ENCODE peak calls at places on chromosomes 11 and 22, in ten cellular contexts. One of them, this sample, is unnamed.

GRCh38 chr11:76562541-76562940 is 108.0 kb downstream of the LRRC32 start:
- DNase-seq in stimulated activated naive CD8-positive, alpha-beta T cell treated with anti-CD3 and anti-CD28 coated beads, Interleukin-15, amount 100 ng/mL, for 72 hours: no peak
- DNase-seq in type B pancreatic cell: no peak
- DNase-seq in sigmoid colon: no peak
- DNase-seq in midbrain: no peak
- DNase-seq in activated T-cell treated with anti-CD3 and anti-CD28 coated beads for 1 hour: no peak
- DNase-seq in iris pigment epithelial cell: no peak
- DNase-seq in nephron progenitor cell: no peak
- DNase-seq in activated naive CD8-positive, alpha-beta T cell treated with anti-CD3 and anti-CD28 coated beads, Interleukin-2, amount 10 ng/mL, durations not matched to agents 7 days and 5 days: no peak
- DNase-seq in activated CD4-positive, alpha-beta T cell treated with anti-CD3 and anti-CD28 coated beads, Interleukin-2, amount 50 U/mL, for 4 hours: no peak
- DNase-seq in this sample: no peak

GRCh38 chr11:67280791-67281551 is 8.1 kb upstream of the ANKRD13D start:
- DNase-seq in activated T-cell treated with anti-CD3 and anti-CD28 coated beads for 1 hour: no peak
- DNase-seq in stimulated activated naive CD8-positive, alpha-beta T cell treated with anti-CD3 and anti-CD28 coated beads, Interleukin-15, amount 100 ng/mL, for 72 hours: no peak
- DNase-seq in activated naive CD8-positive, alpha-beta T cell treated with anti-CD3 and anti-CD28 coated beads, Interleukin-2, amount 10 ng/mL, durations not matched to agents 7 days and 5 days: peak; percentile 24
- DNase-seq in nephron progenitor cell: no peak
- DNase-seq in type B pancreatic cell: no peak
- DNase-seq in sigmoid colon: peak; percentile 63
- DNase-seq in iris pigment epithelial cell: no peak
- DNase-seq in midbrain: no peak
- DNase-seq in activated CD4-positive, alpha-beta T cell treated with anti-CD3 and anti-CD28 coated beads, Interleukin-2, amount 50 U/mL, for 4 hours: no peak
- DNase-seq in this sample: no peak

GRCh38 chr11:64665381-64665780 is 57.6 kb downstream of the NRXN2 start:
- DNase-seq in activated CD4-positive, alpha-beta T cell treated with anti-CD3 and anti-CD28 coated beads, Interleukin-2, amount 50 U/mL, for 4 hours: no peak
- DNase-seq in nephron progenitor cell: no peak
- DNase-seq in stimulated activated naive CD8-positive, alpha-beta T cell treated with anti-CD3 and anti-CD28 coated beads, Interleukin-15, amount 100 ng/mL, for 72 hours: no peak
- DNase-seq in activated naive CD8-positive, alpha-beta T cell treated with anti-CD3 and anti-CD28 coated beads, Interleukin-2, amount 10 ng/mL, durations not matched to agents 7 days and 5 days: no peak
- DNase-seq in type B pancreatic cell: no peak
- DNase-seq in midbrain: no peak
- DNase-seq in sigmoid colon: no peak
- DNase-seq in iris pigment epithelial cell: no peak
- DNase-seq in activated T-cell treated with anti-CD3 and anti-CD28 coated beads for 1 hour: no peak
- DNase-seq in this sample: no peak

GRCh38 chr22:19574247-19574646 is 50.0 kb upstream of the CLDN5 start:
- DNase-seq in activated CD4-positive, alpha-beta T cell treated with anti-CD3 and anti-CD28 coated beads, Interleukin-2, amount 50 U/mL, for 4 hours: no peak
- DNase-seq in activated naive CD8-positive, alpha-beta T cell treated with anti-CD3 and anti-CD28 coated beads, Interleukin-2, amount 10 ng/mL, durations not matched to agents 7 days and 5 days: no peak
- DNase-seq in nephron progenitor cell: no peak
- DNase-seq in activated T-cell treated with anti-CD3 and anti-CD28 coated beads for 1 hour: no peak
- DNase-seq in type B pancreatic cell: no peak
- DNase-seq in stimulated activated naive CD8-positive, alpha-beta T cell treated with anti-CD3 and anti-CD28 coated beads, Interleukin-15, amount 100 ng/mL, for 72 hours: no peak
- DNase-seq in sigmoid colon: no peak
- DNase-seq in iris pigment epithelial cell: no peak
- DNase-seq in midbrain: no peak
- DNase-seq in this sample: no peak

GRCh38 chr11:19352736-19353110 is 112.0 kb upstream of the E2F8 start:
- DNase-seq in activated T-cell treated with anti-CD3 and anti-CD28 coated beads for 1 hour: no peak
- DNase-seq in sigmoid colon: no peak
- DNase-seq in iris pigment epithelial cell: no peak
- DNase-seq in type B pancreatic cell: no peak
- DNase-seq in stimulated activated naive CD8-positive, alpha-beta T cell treated with anti-CD3 and anti-CD28 coated beads, Interleukin-15, amount 100 ng/mL, for 72 hours: no peak
- DNase-seq in activated naive CD8-positive, alpha-beta T cell treated with anti-CD3 and anti-CD28 coated beads, Interleukin-2, amount 10 ng/mL, durations not matched to agents 7 days and 5 days: no peak
- DNase-seq in activated CD4-positive, alpha-beta T cell treated with anti-CD3 and anti-CD28 coated beads, Interleukin-2, amount 50 U/mL, for 4 hours: no peak
- DNase-seq in nephron progenitor cell: no peak
- DNase-seq in midbrain: no peak
- DNase-seq in this sample: no peak

GRCh38 chr22:49161002-49161850 is 666.4 kb downstream of the BRD1 start:
- DNase-seq in activated CD4-positive, alpha-beta T cell treated with anti-CD3 and anti-CD28 coated beads, Interleukin-2, amount 50 U/mL, for 4 hours: no peak
- DNase-seq in activated naive CD8-positive, alpha-beta T cell treated with anti-CD3 and anti-CD28 coated beads, Interleukin-2, amount 10 ng/mL, durations not matched to agents 7 days and 5 days: no peak
- DNase-seq in iris pigment epithelial cell: no peak
- DNase-seq in stimulated activated naive CD8-positive, alpha-beta T cell treated with anti-CD3 and anti-CD28 coated beads, Interleukin-15, amount 100 ng/mL, for 72 hours: no peak
- DNase-seq in midbrain: no peak
- DNase-seq in activated T-cell treated with anti-CD3 and anti-CD28 coated beads for 1 hour: no peak
- DNase-seq in type B pancreatic cell: no peak
- DNase-seq in sigmoid colon: no peak
- DNase-seq in nephron progenitor cell: no peak
- DNase-seq in this sample: no peak

GRCh38 chr11:110299006-110299785 is 2.8 kb upstream of the RDX start:
- DNase-seq in midbrain: no peak
- DNase-seq in nephron progenitor cell: no peak
- DNase-seq in iris pigment epithelial cell: no peak
- DNase-seq in activated T-cell treated with anti-CD3 and anti-CD28 coated beads for 1 hour: no peak
- DNase-seq in activated naive CD8-positive, alpha-beta T cell treated with anti-CD3 and anti-CD28 coated beads, Interleukin-2, amount 10 ng/mL, durations not matched to agents 7 days and 5 days: no peak
- DNase-seq in type B pancreatic cell: no peak
- DNase-seq in activated CD4-positive, alpha-beta T cell treated with anti-CD3 and anti-CD28 coated beads, Interleukin-2, amount 50 U/mL, for 4 hours: no peak
- DNase-seq in stimulated activated naive CD8-positive, alpha-beta T cell treated with anti-CD3 and anti-CD28 coated beads, Interleukin-15, amount 100 ng/mL, for 72 hours: no peak
- DNase-seq in sigmoid colon: no peak
- DNase-seq in this sample: no peak

GRCh38 chr22:27372969-27373670 is 428.4 kb downstream of the MN1 start:
- DNase-seq in sigmoid colon: no peak
- DNase-seq in activated T-cell treated with anti-CD3 and anti-CD28 coated beads for 1 hour: no peak
- DNase-seq in type B pancreatic cell: peak; percentile 77
- DNase-seq in stimulated activated naive CD8-positive, alpha-beta T cell treated with anti-CD3 and anti-CD28 coated beads, Interleukin-15, amount 100 ng/mL, for 72 hours: no peak
- DNase-seq in iris pigment epithelial cell: peak; percentile 10
- DNase-seq in midbrain: no peak
- DNase-seq in nephron progenitor cell: peak; percentile 87
- DNase-seq in activated CD4-positive, alpha-beta T cell treated with anti-CD3 and anti-CD28 coated beads, Interleukin-2, amount 50 U/mL, for 4 hours: no peak
- DNase-seq in activated naive CD8-positive, alpha-beta T cell treated with anti-CD3 and anti-CD28 coated beads, Interleukin-2, amount 10 ng/mL, durations not matched to agents 7 days and 5 days: no peak
- DNase-seq in this sample: no peak

GRCh38 chr11:21888814-21889213 is 304.1 kb upstream of the ANO5 start:
- DNase-seq in stimulated activated naive CD8-positive, alpha-beta T cell treated with anti-CD3 and anti-CD28 coated beads, Interleukin-15, amount 100 ng/mL, for 72 hours: no peak
- DNase-seq in type B pancreatic cell: no peak
- DNase-seq in iris pigment epithelial cell: peak; percentile 15
- DNase-seq in activated naive CD8-positive, alpha-beta T cell treated with anti-CD3 and anti-CD28 coated beads, Interleukin-2, amount 10 ng/mL, durations not matched to agents 7 days and 5 days: no peak
- DNase-seq in sigmoid colon: no peak
- DNase-seq in activated T-cell treated with anti-CD3 and anti-CD28 coated beads for 1 hour: no peak
- DNase-seq in midbrain: no peak
- DNase-seq in nephron progenitor cell: no peak
- DNase-seq in activated CD4-positive, alpha-beta T cell treated with anti-CD3 and anti-CD28 coated beads, Interleukin-2, amount 50 U/mL, for 4 hours: no peak
- DNase-seq in this sample: no peak

GRCh38 chr22:46747646-46748045 is 9.6 kb upstream of the CERK start:
- DNase-seq in activated CD4-positive, alpha-beta T cell treated with anti-CD3 and anti-CD28 coated beads, Interleukin-2, amount 50 U/mL, for 4 hours: no peak
- DNase-seq in nephron progenitor cell: no peak
- DNase-seq in type B pancreatic cell: no peak
- DNase-seq in midbrain: no peak
- DNase-seq in activated T-cell treated with anti-CD3 and anti-CD28 coated beads for 1 hour: no peak
- DNase-seq in sigmoid colon: no peak
- DNase-seq in stimulated activated naive CD8-positive, alpha-beta T cell treated with anti-CD3 and anti-CD28 coated beads, Interleukin-15, amount 100 ng/mL, for 72 hours: no peak
- DNase-seq in iris pigment epithelial cell: no peak
- DNase-seq in activated naive CD8-positive, alpha-beta T cell treated with anti-CD3 and anti-CD28 coated beads, Interleukin-2, amount 10 ng/mL, durations not matched to agents 7 days and 5 days: no peak
- DNase-seq in this sample: no peak

This sample was measured in activated T-helper 9 cell treated with anti-CD3 and anti-CD28 coated beads, Interleukin-2, amount 50 U/mL, for 16 hours.